ENCODE peak calls at places on chromosomes 13 and 19, in four cellular contexts. C is neural progenitor cell, G is PC-3, N is hepatocyte. U is an unnamed sample.

GRCh38 chr13:31538067-31539042 is 201.0 kb upstream of the RXFP2 start:
- DNase-seq in C (peak; percentile 59), G (peak; percentile 59), N (peak; percentile 58), U (no peak)

GRCh38 chr13:49303533-49304252 is 56.0 kb downstream of the CDADC1 start:
- DNase-seq in C (no peak), G (no peak), N (no peak), U (peak; percentile 57)

GRCh38 chr19:30046522-30046921 is 104.5 kb downstream of the URI1 start:
- DNase-seq in C (peak; percentile 44), G (peak; percentile 36), N (no peak), U (no peak)

GRCh38 chr19:32691291-32691951 is at the start of gene NUDT19:
- DNase-seq in C (peak; percentile 65), G (peak; percentile 76), N (peak; percentile 90), U (peak; percentile 95)

GRCh38 chr13:80217614-80218456 is 123.1 kb downstream of the SPRY2 start:
- DNase-seq in C (peak; percentile 74), G (peak; percentile 70), N (no peak), U (no peak)

GRCh38 chr19:778910-779653 is 18.2 kb upstream of the PTBP1 start:
- DNase-seq in C (no peak), G (peak; percentile 73), N (peak; percentile 85), U (peak; percentile 95)

GRCh38 chr13:72199640-72200039 is 332.6 kb upstream of the DACH1 start:
- DNase-seq in C (no peak), G (peak; percentile 24), N (no peak), U (no peak)

GRCh38 chr13:32824671-32825070 is 191.6 kb upstream of the KL start:
- DNase-seq in C (peak; percentile 16), G (peak; percentile 95), N (peak; percentile 77), U (peak; percentile 84)

GRCh38 chr13:89584058-89584457 is 1763.4 kb upstream of the MIR17HG start:
- DNase-seq in C (no peak), G (no peak), N (no peak), U (no peak)

GRCh38 chr19:16193466-16193865 is 4.2 kb upstream of the AP1M1 start:
- DNase-seq in C (no peak), G (no peak), N (no peak), U (no peak)

GRCh38 chr13:83681547-83681946 is 200.7 kb downstream of the SLITRK1 start:
- DNase-seq in C (no peak), G (no peak), N (no peak), U (no peak)

GRCh38 chr13:34294483-34295129 is 476.7 kb downstream of the RFC3 start:
- DNase-seq in C (peak; percentile 9), G (no peak), N (no peak), U (no peak)

GRCh38 chr19:56085571-56086275 is 35.4 kb downstream of the ZNF787 start:
- DNase-seq in C (no peak), G (no peak), N (no peak), U (peak; percentile 74)

GRCh38 chr13:112066624-112067004 is 335 bp upstream of the SOX1 start:
- DNase-seq in C (peak; percentile 94), G (no peak), N (peak; percentile 47), U (peak; percentile 89)

GRCh38 chr19:39676004-39676403 is 20.3 kb downstream of the LGALS16 start:
- DNase-seq in C (no peak), G (peak; percentile 32), N (no peak), U (no peak)

GRCh38 chr13:112624602-112625430 is 36.9 kb upstream of the TUBGCP3 start:
- DNase-seq in C (no peak), G (no peak), N (no peak), U (no peak)

GRCh38 chr13:32617112-32617511 is 30.9 kb downstream of the PDS5B start:
- DNase-seq in C (no peak), G (no peak), N (no peak), U (no peak)

GRCh38 chr13:93559718-93560117 is 333.1 kb downstream of the GPC6 start:
- DNase-seq in C (no peak), G (peak; percentile 94), N (no peak), U (peak; percentile 73)

GRCh38 chr13:50993908-50994307 is 84.3 kb downstream of the RNASEH2B start:
- DNase-seq in C (no peak), G (no peak), N (no peak), U (no peak)

GRCh38 chr13:44853641-44854040 is 135.6 kb downstream of the NUFIP1 start:
- DNase-seq in C (no peak), G (peak; percentile 69), N (peak; percentile 43), U (no peak)

GRCh38 chr13:23899555-23899954 is 2.3 kb upstream of the C1QTNF9B start:
- DNase-seq in C (peak; percentile 34), G (peak; percentile 70), N (peak; percentile 52), U (peak; percentile 62)

GRCh38 chr13:59950201-59950730 is 213.5 kb downstream of the DIAPH3 start:
- DNase-seq in C (no peak), G (no peak), N (no peak), U (peak; percentile 32)

GRCh38 chr13:33910267-33910666 is 92.3 kb downstream of the RFC3 start:
- DNase-seq in C (no peak), G (no peak), N (no peak), U (no peak)

GRCh38 chr13:53622431-53622830 is 593.8 kb downstream of the OLFM4 start:
- DNase-seq in C (no peak), G (no peak), N (no peak), U (no peak)

GRCh38 chr13:111977184-111977516 is 89.8 kb upstream of the SOX1 start:
- DNase-seq in C (peak; percentile 31), G (no peak), N (no peak), U (no peak)

GRCh38 chr19:52219611-52220010 is 29.8 kb downstream of the PPP2R1A start:
- DNase-seq in C (no peak), G (no peak), N (no peak), U (no peak)

GRCh38 chr13:28339419-28339818 is 155.5 kb downstream of the FLT1 start:
- DNase-seq in C (no peak), G (peak; percentile 54), N (no peak), U (no peak)

GRCh38 chr13:106917673-106918652 is 350.0 kb upstream of the ARGLU1 start:
- DNase-seq in C (peak; percentile 91), G (peak; percentile 61), N (peak; percentile 89), U (peak; percentile 96)

GRCh38 chr13:26600345-26600761 is 42.9 kb downstream of the WASF3 start:
- DNase-seq in C (no peak), G (no peak), N (no peak), U (peak; percentile 81)

GRCh38 chr13:23449386-23450162 is 16.1 kb upstream of the SACS start:
- DNase-seq in C (peak; percentile 21), G (no peak), N (no peak), U (no peak)

GRCh38 chr19:58439576-58440554 is at the start of gene ZNF132:
- DNase-seq in C (peak; percentile 85), G (no peak), N (peak; percentile 91), U (peak; percentile 99)

GRCh38 chr13:92951273-92951820 is 275.3 kb upstream of the GPC6 start:
- DNase-seq in C (no peak), G (no peak), N (no peak), U (no peak)

GRCh38 chr13:22828081-22828480 is 352.7 kb upstream of the SGCG start:
- DNase-seq in C (no peak), G (peak; percentile 6), N (no peak), U (no peak)

GRCh38 chr19:41001243-41001971 is 10.3 kb downstream of the CYP2B6 start:
- DNase-seq in C (peak; percentile 11), G (peak; percentile 23), N (no peak), U (no peak)

GRCh38 chr13:73198888-73199497 is 140.2 kb downstream of the KLF5 start:
- DNase-seq in C (no peak), G (no peak), N (no peak), U (no peak)

DNA sequence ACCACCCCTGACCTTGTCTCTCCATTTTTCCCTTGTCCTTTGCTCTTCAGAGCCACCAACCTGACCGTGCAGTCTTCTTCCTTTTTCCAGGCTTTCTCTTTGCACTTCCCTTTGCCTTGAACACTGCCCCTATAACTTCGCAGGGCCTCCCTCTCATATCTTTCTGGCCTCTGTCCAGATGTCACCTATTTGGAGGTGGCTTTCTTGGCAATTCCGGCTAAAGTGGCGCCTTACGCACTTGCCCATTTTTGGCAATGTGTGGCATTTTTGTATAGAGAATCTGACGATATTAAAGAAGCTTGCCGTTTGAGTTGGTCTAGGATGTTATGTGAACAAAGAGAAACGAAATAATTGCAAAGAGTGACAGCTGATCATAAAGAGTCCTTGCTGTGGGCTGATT is 892 bp downstream of the ZNF543 start:
- DNase-seq in C (no peak), G (no peak), N (no peak), U (no peak)
- H3K27ac ChIP-seq in C (no peak overlapping the region), G (no peak overlapping the region), N (peak overlapping the region; percentile 90), U (peak overlapping the region; percentile 85)

GRCh38 chr19:48033604-48034003 is 10.3 kb downstream of the CABP5 start:
- DNase-seq in C (no peak), G (no peak), N (no peak), U (no peak)

GRCh38 chr19:48041877-48042580 is 1.9 kb downstream of the CABP5 start:
- DNase-seq in C (no peak), G (no peak), N (no peak), U (peak; percentile 44)

GRCh38 chr19:48036765-48037164 is 7.1 kb downstream of the CABP5 start:
- DNase-seq in C (no peak), G (no peak), N (no peak), U (no peak)
- H2AFZ ChIP-seq in C (no peak overlapping the region), G (no peak overlapping the region), N (no peak overlapping the region), U (no peak overlapping the region)

GRCh38 chr13:99217461-99218101 is 16.9 kb downstream of the UBAC2 start:
- DNase-seq in C (no peak), G (no peak), N (no peak), U (no peak)

GRCh38 chr13:99218969-99219368 is 18.3 kb downstream of the UBAC2 start:
- DNase-seq in C (no peak), G (no peak), N (no peak), U (no peak)

GRCh38 chr13:99218545-99218944 is 17.9 kb downstream of the UBAC2 start:
- DNase-seq in C (peak; percentile 21), G (no peak), N (no peak), U (no peak)

GRCh38 chr13:99220199-99220931 is 19.7 kb downstream of the UBAC2 start:
- DNase-seq in C (no peak), G (no peak), N (no peak), U (no peak)

DNA sequence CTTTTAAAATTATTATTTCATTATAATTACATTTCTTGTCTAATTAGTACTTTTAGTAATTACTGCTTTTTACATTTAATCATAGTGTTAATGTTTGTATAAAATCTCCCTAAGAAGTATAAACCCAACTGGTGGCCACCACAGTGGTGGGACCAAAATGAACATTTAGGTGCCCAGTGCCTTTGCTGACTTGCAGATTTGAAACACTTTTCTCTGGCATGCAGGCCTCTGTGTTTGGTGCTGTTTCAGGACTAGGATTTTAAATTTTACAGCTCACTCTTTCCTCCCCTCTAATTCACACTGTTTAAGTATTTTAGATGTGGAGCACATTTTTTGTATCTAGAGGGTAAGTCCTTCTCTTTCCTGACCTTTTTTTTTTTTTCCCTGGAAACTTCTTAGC is 17.5 kb downstream of the UBAC2 start:
- DNase-seq in C (no peak), G (no peak), N (no peak), U (no peak)
- H3K4me1 ChIP-seq in C (peaks cover 31% of the 10 kb centered on the region), G (no peaks in the 10 kb centered on the region), N (peaks cover 4% of the 10 kb centered on the region), U (no peaks in the 10 kb centered on the region)

GRCh38 chr19:4367781-4368127 is 24.4 kb downstream of the MPND start:
- DNase-seq in C (no peak), G (no peak), N (no peak), U (peak; percentile 80)
- H3K27ac ChIP-seq in C (no peak overlapping the region), G (no peak overlapping the region), N (no peak overlapping the region), U (no peak overlapping the region)

U was measured in osteoblast.